ENCODE peak calls at places on chromosomes 6 and 20, in six cellular contexts. N, T, X, S, I and K are unnamed samples.

GRCh38 chr6:118464620-118465019 is 83.5 kb upstream of the PLN start:
- DNase-seq in N (no peak), T (no peak), X (no peak), S (no peak), I (no peak), K (no peak)

GRCh38 chr20:62607366-62608217 is 34.7 kb upstream of the SLCO4A1 start:
- DNase-seq in N (no peak), T (no peak), X (no peak), S (no peak), I (no peak), K (no peak)

GRCh38 chr6:121896771-121897170 is 461.3 kb downstream of the GJA1 start:
- DNase-seq in N (no peak), T (no peak), X (no peak), S (no peak), I (no peak), K (no peak)

GRCh38 chr6:127971945-127972391 is 71.1 kb upstream of the THEMIS start:
- DNase-seq in N (peak), T (no peak), X (no peak), S (no peak), I (no peak), K (no peak)

GRCh38 chr6:96836579-96837137 is 619 bp downstream of the GPR63 start:
- DNase-seq in N (peak), T (peak), X (no peak), S (no peak), I (no peak), K (no peak)

GRCh38 chr6:39182604-39183003 is 46.7 kb downstream of the KCNK5 start:
- DNase-seq in N (no peak), T (no peak), X (no peak), S (no peak), I (no peak), K (no peak)

GRCh38 chr6:125144822-125145221 is 8.8 kb upstream of the TPD52L1 start:
- DNase-seq in N (peak), T (no peak), X (no peak), S (no peak), I (no peak), K (no peak)

GRCh38 chr6:4672772-4673171 is 103.4 kb upstream of the CDYL start:
- DNase-seq in N (no peak), T (no peak), X (no peak), S (no peak), I (no peak), K (no peak)

GRCh38 chr6:48186746-48187145 is 75.7 kb upstream of the PTCHD4 start:
- DNase-seq in N (no peak), T (no peak), X (no peak), S (no peak), I (no peak), K (no peak)

GRCh38 chr20:3237958-3238615 is 903 bp downstream of the SLC4A11 start:
- DNase-seq in N (no peak), T (no peak), X (no peak), S (no peak), I (no peak), K (no peak)

GRCh38 chr6:48747040-48747439 is 636.0 kb upstream of the PTCHD4 start:
- DNase-seq in N (no peak), T (no peak), X (no peak), S (no peak), I (no peak), K (no peak)

GRCh38 chr6:14066782-14067406 is 50.7 kb upstream of the CD83 start:
- DNase-seq in N (peak), T (peak), X (no peak), S (no peak), I (peak), K (peak)

GRCh38 chr6:101398716-101399626 is 5.5 kb downstream of the GRIK2 start:
- DNase-seq in N (no peak), T (no peak), X (no peak), S (no peak), I (no peak), K (no peak)

GRCh38 chr6:144195671-144196070 is 45.4 kb downstream of the STX11 start:
- DNase-seq in N (no peak), T (no peak), X (no peak), S (no peak), I (no peak), K (no peak)

GRCh38 chr6:107670792-107671199 is 153.3 kb downstream of the SCML4 start:
- DNase-seq in N (peak), T (no peak), X (no peak), S (peak), I (no peak), K (peak)

GRCh38 chr6:79737172-79737571 is 106.0 kb downstream of the SH3BGRL2 start:
- DNase-seq in N (peak), T (no peak), X (no peak), S (no peak), I (peak), K (no peak)

GRCh38 chr6:105711216-105711615 is 308.3 kb upstream of the PREP start:
- DNase-seq in N (no peak), T (no peak), X (no peak), S (no peak), I (no peak), K (no peak)

GRCh38 chr6:159074120-159074684 is 29.4 kb upstream of the TAGAP start:
- DNase-seq in N (peak), T (no peak), X (peak), S (peak), I (peak), K (peak)

GRCh38 chr6:48429610-48430009 is 318.6 kb upstream of the PTCHD4 start:
- DNase-seq in N (no peak), T (no peak), X (no peak), S (no peak), I (no peak), K (no peak)

GRCh38 chr6:161584929-161585328 is 311.1 kb upstream of the AGPAT4 start:
- DNase-seq in N (no peak), T (no peak), X (no peak), S (no peak), I (no peak), K (no peak)

GRCh38 chr6:41922154-41922553 is 855 bp downstream of the BYSL start:
- DNase-seq in N (peak), T (no peak), X (no peak), S (no peak), I (no peak), K (no peak)

GRCh38 chr6:90411292-90411781 is 114.7 kb upstream of the BACH2 start:
- DNase-seq in N (no peak), T (no peak), X (no peak), S (no peak), I (peak), K (no peak)

GRCh38 chr6:122798099-122798641 is 9.1 kb downstream of the SMPDL3A start:
- DNase-seq in N (peak), T (no peak), X (no peak), S (no peak), I (peak), K (no peak)

GRCh38 chr20:37262516-37262915 is 902 bp upstream of the GHRH start:
- DNase-seq in N (no peak), T (no peak), X (no peak), S (no peak), I (no peak), K (no peak)

GRCh38 chr6:2917801-2918495 is 14.8 kb upstream of the SERPINB9 start:
- DNase-seq in N (no peak), T (no peak), X (no peak), S (no peak), I (no peak), K (no peak)

GRCh38 chr20:5168582-5169396 is 42.0 kb downstream of the CDS2 start:
- DNase-seq in N (peak), T (no peak), X (no peak), S (peak), I (no peak), K (peak)

GRCh38 chr20:21511485-21511849 is 2.4 kb downstream of the NKX2-2 start:
- DNase-seq in N (no peak), T (no peak), X (no peak), S (no peak), I (no peak), K (no peak)

GRCh38 chr20:5180421-5180820 is 53.6 kb downstream of the CDS2 start:
- DNase-seq in N (peak), T (no peak), X (no peak), S (no peak), I (no peak), K (no peak)

GRCh38 chr6:105458552-105458951 is 55.7 kb upstream of the PREP start:
- DNase-seq in N (peak), T (no peak), X (no peak), S (no peak), I (no peak), K (no peak)

GRCh38 chr6:52454556-52454955 is 34.4 kb downstream of the EFHC1 start:
- DNase-seq in N (peak), T (no peak), X (no peak), S (no peak), I (peak), K (no peak)

GRCh38 chr6:422423-423061 is 31.0 kb downstream of the IRF4 start:
- DNase-seq in N (peak), T (no peak), X (no peak), S (no peak), I (peak), K (no peak)

GRCh38 chr20:32524871-32525501 is 60.1 kb downstream of the NOL4L start:
- DNase-seq in N (peak), T (no peak), X (peak), S (no peak), I (no peak), K (peak)

GRCh38 chr20:52295556-52295955 is 104.0 kb upstream of the ZFP64 start:
- DNase-seq in N (no peak), T (no peak), X (no peak), S (no peak), I (no peak), K (no peak)

GRCh38 chr6:31969712-31970603 is 2.0 kb downstream of the DXO start:
- DNase-seq in N (no peak), T (no peak), X (no peak), S (no peak), I (no peak), K (no peak)

GRCh38 chr6:5260111-5260620 is 584 bp downstream of the LYRM4 start:
- DNase-seq in N (peak), T (no peak), X (peak), S (peak), I (peak), K (peak)

GRCh38 chr6:123687864-123688263 is 51.1 kb upstream of the TRDN start:
- DNase-seq in N (no peak), T (no peak), X (no peak), S (no peak), I (no peak), K (no peak)

GRCh38 chr6:34529665-34530327 is 26.3 kb downstream of the SPDEF start:
- DNase-seq in N (no peak), T (no peak), X (no peak), S (no peak), I (no peak), K (no peak)

GRCh38 chr6:111129003-111129402 is 41.7 kb downstream of the SLC16A10 start:
- DNase-seq in N (no peak), T (peak), X (no peak), S (no peak), I (no peak), K (peak)

GRCh38 chr20:58208944-58209343 is 19.5 kb downstream of the ANKRD60 start:
- DNase-seq in N (no peak), T (no peak), X (no peak), S (no peak), I (no peak), K (no peak)